ENCODE peak calls at places on chromosomes 6 and 20, in four cellular contexts. One of them, this sample, is unnamed.

GRCh38 chr20:33450867-33451266 is 7.3 kb upstream of the SNTA1 start:
- DNase-seq in neural progenitor cell: no peak
- DNase-seq in ascending aorta: no peak
- DNase-seq in fibroblast of lung: peak; percentile 61
- DNase-seq in this sample: no peak

GRCh38 chr6:20265842-20266241 is 53.6 kb upstream of the MBOAT1 start:
- DNase-seq in neural progenitor cell: no peak
- DNase-seq in fibroblast of lung: no peak
- DNase-seq in ascending aorta: no peak
- DNase-seq in this sample: no peak

GRCh38 chr6:90086517-90086916 is 192.2 kb downstream of the GJA10 start:
- DNase-seq in ascending aorta: no peak
- DNase-seq in fibroblast of lung: no peak
- DNase-seq in neural progenitor cell: no peak
- DNase-seq in this sample: no peak

GRCh38 chr20:15882553-15882952 is 690.7 kb downstream of the KIF16B start:
- DNase-seq in fibroblast of lung: no peak
- DNase-seq in ascending aorta: no peak
- DNase-seq in neural progenitor cell: no peak
- DNase-seq in this sample: no peak

GRCh38 chr20:48701702-48702101 is 126.1 kb downstream of the PREX1 start:
- DNase-seq in ascending aorta: no peak
- DNase-seq in neural progenitor cell: no peak
- DNase-seq in fibroblast of lung: no peak
- DNase-seq in this sample: no peak

GRCh38 chr6:160783741-160784140 is 81.7 kb downstream of the PLG start:
- DNase-seq in fibroblast of lung: no peak
- DNase-seq in neural progenitor cell: no peak
- DNase-seq in ascending aorta: no peak
- DNase-seq in this sample: no peak

GRCh38 chr6:23269436-23269835 is 700.1 kb downstream of the HDGFL1 start:
- DNase-seq in neural progenitor cell: no peak
- DNase-seq in fibroblast of lung: peak; percentile 50
- DNase-seq in ascending aorta: no peak
- DNase-seq in this sample: no peak

GRCh38 chr6:125701354-125701668 is 48.1 kb upstream of the HEY2 start:
- DNase-seq in fibroblast of lung: no peak
- DNase-seq in neural progenitor cell: no peak
- DNase-seq in ascending aorta: no peak
- DNase-seq in this sample: no peak

GRCh38 chr6:107116328-107116892 is 1.1 kb upstream of the BEND3 start:
- DNase-seq in fibroblast of lung: no peak
- DNase-seq in ascending aorta: peak; percentile 61
- DNase-seq in neural progenitor cell: peak; percentile 67
- DNase-seq in this sample: peak; percentile 97

GRCh38 chr20:52399352-52399751 is 207.8 kb upstream of the ZFP64 start:
- DNase-seq in fibroblast of lung: no peak
- DNase-seq in ascending aorta: no peak
- DNase-seq in neural progenitor cell: no peak
- DNase-seq in this sample: no peak

GRCh38 chr20:37932074-37932473 is 29.1 kb downstream of the VSTM2L start:
- DNase-seq in neural progenitor cell: no peak
- DNase-seq in ascending aorta: no peak
- DNase-seq in fibroblast of lung: no peak
- DNase-seq in this sample: no peak

GRCh38 chr6:30325873-30326445 is 768 bp upstream of the TRIM39 start:
- DNase-seq in ascending aorta: no peak
- DNase-seq in fibroblast of lung: no peak
- DNase-seq in neural progenitor cell: peak; percentile 81
- DNase-seq in this sample: no peak

GRCh38 chr6:118485601-118486550 is 62.2 kb upstream of the PLN start:
- DNase-seq in fibroblast of lung: peak; percentile 15
- DNase-seq in neural progenitor cell: no peak
- DNase-seq in ascending aorta: no peak
- DNase-seq in this sample: no peak

GRCh38 chr6:2110504-2110903 is 134.9 kb downstream of the GMDS start:
- DNase-seq in fibroblast of lung: peak; percentile 45
- DNase-seq in neural progenitor cell: no peak
- DNase-seq in ascending aorta: peak; percentile 86
- DNase-seq in this sample: no peak

DNA sequence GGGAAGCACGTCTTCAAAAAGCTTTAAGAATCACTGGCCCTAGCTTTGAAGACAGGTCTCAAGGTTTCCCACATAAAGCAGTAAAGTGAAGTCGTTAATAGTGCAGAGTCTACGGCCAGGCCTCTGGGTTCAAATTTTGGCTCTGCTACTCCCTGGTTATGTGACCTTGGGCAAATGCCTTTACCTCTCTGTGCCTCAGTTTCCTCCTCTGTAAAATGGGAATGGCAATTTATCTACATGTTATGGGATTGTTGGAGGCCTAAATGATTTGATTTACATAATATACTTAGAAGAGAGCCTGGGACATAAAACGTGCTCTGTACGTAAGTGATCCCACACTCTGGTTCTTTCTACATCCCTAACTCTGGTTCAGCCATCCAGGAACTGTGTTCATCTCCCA is 32.1 kb downstream of the CPNE5 start:
- DNase-seq in fibroblast of lung: no peak
- DNase-seq in ascending aorta: no peak
- DNase-seq in neural progenitor cell: no peak
- DNase-seq in this sample: no peak
- H3K4me1 ChIP-seq in fibroblast of lung: no peaks in the 10 kb centered on the region
- H3K4me1 ChIP-seq in ascending aorta: no peaks in the 10 kb centered on the region
- H3K4me1 ChIP-seq in neural progenitor cell: peaks cover 37% of the 10 kb centered on the region
- H3K4me1 ChIP-seq in this sample: peaks cover 8% of the 10 kb centered on the region

DNA sequence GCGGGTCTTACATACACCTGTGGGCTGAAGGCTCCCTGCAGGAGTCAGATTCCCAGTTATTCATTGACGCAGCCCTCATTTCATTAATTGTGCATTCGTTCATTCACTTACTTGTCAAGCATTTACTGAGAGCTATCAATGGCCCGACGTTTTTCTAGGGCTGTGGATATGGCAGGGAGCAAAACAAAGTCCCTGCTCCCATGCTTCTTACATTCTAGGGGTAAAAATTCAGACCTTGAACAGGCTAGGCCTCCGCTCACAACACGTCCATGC is 369 bp upstream of the NSFL1C start:
- DNase-seq in neural progenitor cell: no peak
- DNase-seq in ascending aorta: no peak
- DNase-seq in fibroblast of lung: no peak
- DNase-seq in this sample: no peak
- H3K4me3 ChIP-seq in neural progenitor cell: no peak overlapping the region
- H3K4me3 ChIP-seq in ascending aorta: peak overlapping the region; percentile 67
- H3K4me3 ChIP-seq in fibroblast of lung: peak overlapping the region; percentile 20
- H3K4me3 ChIP-seq in this sample: peak overlapping the region; percentile 15

DNA sequence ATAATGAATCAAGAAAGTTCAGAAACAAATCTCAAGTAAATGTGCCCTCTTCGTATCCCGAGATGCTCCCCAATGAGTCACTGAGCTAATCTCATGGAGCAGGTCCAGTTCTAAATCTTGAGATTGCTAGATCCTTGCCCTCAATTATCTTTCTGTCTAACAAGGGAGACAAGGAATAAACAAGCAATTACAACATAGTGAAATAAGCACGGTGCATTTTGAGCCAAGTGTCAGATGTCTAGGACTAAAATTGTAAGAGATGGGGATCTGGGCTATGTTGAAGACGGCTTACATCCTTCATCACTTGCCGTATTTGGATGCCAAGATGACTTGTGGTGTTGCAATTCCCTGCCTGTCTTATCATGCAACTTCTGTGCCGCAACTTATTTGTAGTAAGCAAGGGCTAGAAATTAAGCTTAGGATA is 56.5 kb upstream of the ADGRF1 start:
- DNase-seq in fibroblast of lung: peak; percentile 89
- DNase-seq in ascending aorta: no peak
- DNase-seq in neural progenitor cell: no peak
- DNase-seq in this sample: no peak
- H3K4me1 ChIP-seq in fibroblast of lung: peaks cover 2% of the 10 kb centered on the region
- H3K4me1 ChIP-seq in ascending aorta: no peaks in the 10 kb centered on the region
- H3K4me1 ChIP-seq in neural progenitor cell: no peaks in the 10 kb centered on the region
- H3K4me1 ChIP-seq in this sample: no peaks in the 10 kb centered on the region

GRCh38 chr20:44089987-44090674 is 96.9 kb downstream of the JPH2 start:
- DNase-seq in ascending aorta: peak; percentile 41
- DNase-seq in neural progenitor cell: no peak
- DNase-seq in fibroblast of lung: peak; percentile 74
- DNase-seq in this sample: peak; percentile 55
- H3K4me3 ChIP-seq in ascending aorta: no peak overlapping the region
- H3K4me3 ChIP-seq in neural progenitor cell: no peak overlapping the region
- H3K4me3 ChIP-seq in fibroblast of lung: no peak overlapping the region
- H3K4me3 ChIP-seq in this sample: no peak overlapping the region

DNA sequence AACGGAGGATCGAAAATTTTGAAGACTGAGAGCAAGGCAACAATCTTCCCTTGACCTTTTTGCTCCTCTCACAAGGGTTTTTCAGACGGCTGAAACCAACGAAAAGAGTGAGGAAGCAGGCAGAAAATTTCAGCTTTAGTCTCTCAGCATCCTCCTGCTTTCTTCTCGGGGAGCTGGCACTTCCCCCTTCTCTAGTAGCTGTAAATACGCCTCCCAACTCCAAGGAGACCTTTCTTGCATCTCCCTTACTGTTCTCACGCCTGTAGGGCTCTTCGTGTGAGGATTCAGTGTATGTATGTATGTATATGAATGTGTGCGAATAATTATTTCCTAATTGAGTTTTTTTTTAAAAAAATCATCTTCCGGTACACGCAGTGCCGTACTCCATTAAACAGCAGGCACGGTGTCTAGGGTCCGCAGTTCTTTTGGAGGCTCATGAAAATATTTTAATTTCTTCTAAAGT is 85.3 kb downstream of the HFE start:
- DNase-seq in neural progenitor cell: peak; percentile 34
- DNase-seq in ascending aorta: no peak
- DNase-seq in fibroblast of lung: peak; percentile 54
- DNase-seq in this sample: peak; percentile 43
- H3K4me1 ChIP-seq in neural progenitor cell: peaks cover 6% of the 10 kb centered on the region
- H3K4me1 ChIP-seq in ascending aorta: no peaks in the 10 kb centered on the region
- H3K4me1 ChIP-seq in fibroblast of lung: no peaks in the 10 kb centered on the region
- H3K4me1 ChIP-seq in this sample: peaks cover 30% of the 10 kb centered on the region

GRCh38 chr6:81747327-81747726 is 5.2 kb downstream of the TENT5A start:
- DNase-seq in fibroblast of lung: no peak
- DNase-seq in ascending aorta: no peak
- DNase-seq in neural progenitor cell: peak; percentile 81
- DNase-seq in this sample: no peak
- H3K4me3 ChIP-seq in fibroblast of lung: no peak overlapping the region
- H3K4me3 ChIP-seq in ascending aorta: peak overlapping the region; percentile 22
- H3K4me3 ChIP-seq in neural progenitor cell: peak overlapping the region; percentile 15
- H3K4me3 ChIP-seq in this sample: no peak overlapping the region

GRCh38 chr6:33421344-33421643 is 1.4 kb downstream of the SYNGAP1 start:
- DNase-seq in ascending aorta: no peak
- DNase-seq in fibroblast of lung: no peak
- DNase-seq in neural progenitor cell: no peak
- DNase-seq in this sample: no peak
- H3K4me1 ChIP-seq in ascending aorta: peaks cover 21% of the 10 kb centered on the region
- H3K4me1 ChIP-seq in fibroblast of lung: peaks cover 23% of the 10 kb centered on the region
- H3K4me1 ChIP-seq in neural progenitor cell: peaks cover 34% of the 10 kb centered on the region
- H3K4me1 ChIP-seq in this sample: peaks cover 20% of the 10 kb centered on the region

GRCh38 chr6:26022737-26023136 is 60.1 kb downstream of the TRIM38 start:
- DNase-seq in ascending aorta: no peak
- DNase-seq in fibroblast of lung: no peak
- DNase-seq in neural progenitor cell: no peak
- DNase-seq in this sample: no peak
- H3K4me3 ChIP-seq in ascending aorta: no peak overlapping the region
- H3K4me3 ChIP-seq in fibroblast of lung: no peak overlapping the region
- H3K4me3 ChIP-seq in neural progenitor cell: no peak overlapping the region
- H3K4me3 ChIP-seq in this sample: no peak overlapping the region

GRCh38 chr6:111793711-111794111 is 79.5 kb downstream of the FYN start:
- DNase-seq in fibroblast of lung: no peak
- DNase-seq in neural progenitor cell: no peak
- DNase-seq in ascending aorta: no peak
- DNase-seq in this sample: no peak
- H3K4me1 ChIP-seq in fibroblast of lung: peaks cover 7% of the 10 kb centered on the region
- H3K4me1 ChIP-seq in neural progenitor cell: peaks cover 24% of the 10 kb centered on the region
- H3K4me1 ChIP-seq in ascending aorta: no peaks in the 10 kb centered on the region
- H3K4me1 ChIP-seq in this sample: peaks cover 5% of the 10 kb centered on the region

This sample was measured in HAP-1.